ENCODE peak calls at places on chromosomes 1 and 21, in seven cellular contexts. P, B, I, E, Q, D and N are unnamed samples.

GRCh38 chr1:77831976-77832695 is 52.7 kb downstream of the MIGA1 start:
- DNase-seq in P (no peak), B (no peak), I (no peak), E (peak), Q (no peak), D (peak), N (no peak)

GRCh38 chr1:202074985-202075773 is 47.5 kb upstream of the GPR37L1 start:
- DNase-seq in P (no peak), B (no peak), I (no peak), E (no peak), Q (no peak), D (no peak), N (no peak)

GRCh38 chr1:37691497-37692077 is 729 bp upstream of the CDCA8 start:
- DNase-seq in P (peak), B (peak), I (peak), E (peak), Q (peak), D (peak), N (peak)

GRCh38 chr1:203121186-203122015 is 6.1 kb upstream of the ADORA1 start:
- DNase-seq in P (no peak), B (no peak), I (no peak), E (no peak), Q (no peak), D (no peak), N (no peak)

GRCh38 chr1:179253286-179253972 is 24.0 kb upstream of the ABL2 start:
- DNase-seq in P (no peak), B (no peak), I (no peak), E (peak), Q (no peak), D (no peak), N (no peak)

GRCh38 chr1:155307247-155307740 is 1.4 kb upstream of the FDPS start:
- DNase-seq in P (no peak), B (no peak), I (no peak), E (peak), Q (peak), D (peak), N (no peak)

GRCh38 chr1:3002349-3003038 is 18.8 kb upstream of the ACTRT2 start:
- DNase-seq in P (no peak), B (no peak), I (peak), E (no peak), Q (no peak), D (no peak), N (no peak)

GRCh38 chr1:223745731-223746130 is 33.4 kb downstream of the CAPN2 start:
- DNase-seq in P (no peak), B (no peak), I (no peak), E (peak), Q (no peak), D (no peak), N (no peak)

GRCh38 chr1:54884135-54884586 is 2.8 kb downstream of the DHCR24 start:
- DNase-seq in P (no peak), B (no peak), I (no peak), E (no peak), Q (no peak), D (no peak), N (no peak)

GRCh38 chr1:235953801-235954200 is 87.1 kb upstream of the LYST start:
- DNase-seq in P (no peak), B (no peak), I (no peak), E (peak), Q (no peak), D (peak), N (no peak)

GRCh38 chr1:230753586-230754251 is 6.5 kb downstream of the CAPN9 start:
- DNase-seq in P (no peak), B (no peak), I (no peak), E (peak), Q (no peak), D (no peak), N (peak)

GRCh38 chr1:99441234-99442095 is 177.2 kb downstream of the PLPPR4 start:
- DNase-seq in P (no peak), B (no peak), I (no peak), E (peak), Q (peak), D (peak), N (no peak)

GRCh38 chr1:98304888-98305287 is 356.6 kb upstream of the SNX7 start:
- DNase-seq in P (no peak), B (no peak), I (no peak), E (no peak), Q (no peak), D (peak), N (no peak)

GRCh38 chr1:220458936-220459335 is 69.0 kb upstream of the MARK1 start:
- DNase-seq in P (no peak), B (no peak), I (no peak), E (no peak), Q (no peak), D (no peak), N (no peak)

GRCh38 chr1:66286307-66286706 is 247.6 kb upstream of the SGIP1 start:
- DNase-seq in P (no peak), B (no peak), I (no peak), E (no peak), Q (no peak), D (no peak), N (no peak)

GRCh38 chr1:176736015-176736414 is 273.0 kb downstream of the PAPPA2 start:
- DNase-seq in P (no peak), B (no peak), I (no peak), E (no peak), Q (no peak), D (no peak), N (no peak)

GRCh38 chr1:223531742-223532341 is 133.7 kb downstream of the CAPN8 start:
- DNase-seq in P (no peak), B (peak), I (peak), E (peak), Q (peak), D (peak), N (no peak)

GRCh38 chr1:157542676-157543075 is 9.6 kb downstream of the FCRL5 start:
- DNase-seq in P (no peak), B (no peak), I (no peak), E (no peak), Q (no peak), D (no peak), N (peak)

GRCh38 chr1:22536506-22536905 is 26.8 kb upstream of the EPHA8 start:
- DNase-seq in P (no peak), B (no peak), I (no peak), E (peak), Q (no peak), D (peak), N (no peak)

GRCh38 chr1:207067185-207067584 is 14.1 kb downstream of the PFKFB2 start:
- DNase-seq in P (no peak), B (no peak), I (no peak), E (no peak), Q (no peak), D (no peak), N (no peak)

GRCh38 chr1:89295187-89295586 is 22.5 kb upstream of the GBP5 start:
- DNase-seq in P (no peak), B (no peak), I (no peak), E (no peak), Q (no peak), D (no peak), N (no peak)

GRCh38 chr1:51819810-51820209 is 58.7 kb downstream of the NRDC start:
- DNase-seq in P (no peak), B (no peak), I (no peak), E (peak), Q (no peak), D (no peak), N (no peak)

GRCh38 chr21:17441370-17441769 is 71.5 kb upstream of the CXADR start:
- DNase-seq in P (peak), B (no peak), I (no peak), E (peak), Q (peak), D (no peak), N (peak)

GRCh38 chr1:112629256-112629655 is 9.6 kb downstream of the CAPZA1 start:
- DNase-seq in P (no peak), B (no peak), I (no peak), E (no peak), Q (no peak), D (no peak), N (no peak)

GRCh38 chr1:70361727-70362413 is 7.3 kb upstream of the ANKRD13C start:
- DNase-seq in P (no peak), B (no peak), I (no peak), E (peak), Q (no peak), D (peak), N (no peak)

GRCh38 chr1:205187420-205187819 is 24.1 kb downstream of the DSTYK start:
- DNase-seq in P (no peak), B (no peak), I (no peak), E (no peak), Q (no peak), D (no peak), N (no peak)

GRCh38 chr1:154465621-154466020 is 36.4 kb upstream of the TDRD10 start:
- DNase-seq in P (no peak), B (no peak), I (no peak), E (no peak), Q (no peak), D (no peak), N (no peak)

GRCh38 chr1:106879538-106879937 is 176.9 kb upstream of the PRMT6 start:
- DNase-seq in P (peak), B (no peak), I (no peak), E (no peak), Q (peak), D (no peak), N (no peak)

GRCh38 chr1:23751050-23751814 is 8.0 kb downstream of the ELOA start:
- DNase-seq in P (no peak), B (no peak), I (peak), E (peak), Q (no peak), D (peak), N (peak)

GRCh38 chr1:14983277-14983676 is 170.3 kb upstream of the TMEM51 start:
- DNase-seq in P (no peak), B (no peak), I (no peak), E (no peak), Q (no peak), D (no peak), N (no peak)

GRCh38 chr21:38455403-38455802 is 42.9 kb downstream of the ERG start:
- DNase-seq in P (no peak), B (no peak), I (no peak), E (peak), Q (no peak), D (peak), N (no peak)